ENCODE peak calls at places on chromosomes 13 and 19, in eight cellular contexts. One of them, this sample, is unnamed.
A peak's percentile ranks its signal among the peaks of the same experiment; 100 is the strongest.

GRCh38 chr19:27652796-27653195 is 1560.2 kb downstream of the UQCRFS1 start:
- DNase-seq in left lung: no peak
- DNase-seq in PC-3: no peak
- DNase-seq in fibroblast of lung: no peak
- DNase-seq in stomach: no peak
- DNase-seq in breast epithelium: no peak
- DNase-seq in aorta: no peak
- DNase-seq in tibial nerve: no peak
- DNase-seq in this sample: no peak

GRCh38 chr13:50887153-50887552 is 22.4 kb upstream of the RNASEH2B start:
- DNase-seq in stomach: no peak
- DNase-seq in breast epithelium: no peak
- DNase-seq in left lung: no peak
- DNase-seq in PC-3: no peak
- DNase-seq in aorta: no peak
- DNase-seq in fibroblast of lung: no peak
- DNase-seq in tibial nerve: no peak
- DNase-seq in this sample: no peak

GRCh38 chr19:1162404-1163282 is 11.4 kb downstream of the SBNO2 start:
- DNase-seq in breast epithelium: no peak
- DNase-seq in tibial nerve: no peak
- DNase-seq in left lung: no peak
- DNase-seq in PC-3: no peak
- DNase-seq in aorta: no peak
- DNase-seq in stomach: no peak
- DNase-seq in fibroblast of lung: no peak
- DNase-seq in this sample: no peak

GRCh38 chr13:42970824-42971669 is 21.0 kb downstream of the EPSTI1 start:
- DNase-seq in PC-3: peak; percentile 70
- DNase-seq in breast epithelium: no peak
- DNase-seq in left lung: no peak
- DNase-seq in tibial nerve: peak; percentile 35
- DNase-seq in aorta: no peak
- DNase-seq in stomach: peak; percentile 47
- DNase-seq in fibroblast of lung: peak; percentile 51
- DNase-seq in this sample: peak; percentile 9

GRCh38 chr13:40665061-40665753 is 1.2 kb downstream of the FOXO1 start:
- DNase-seq in breast epithelium: peak; percentile 34
- DNase-seq in PC-3: peak; percentile 26
- DNase-seq in left lung: peak; percentile 87
- DNase-seq in stomach: peak; percentile 40
- DNase-seq in aorta: peak; percentile 64
- DNase-seq in tibial nerve: no peak
- DNase-seq in fibroblast of lung: no peak
- DNase-seq in this sample: peak; percentile 33

GRCh38 chr19:17292301-17293074 is 10.7 kb downstream of the ABHD8 start:
- DNase-seq in left lung: peak; percentile 94
- DNase-seq in fibroblast of lung: peak; percentile 89
- DNase-seq in aorta: peak; percentile 85
- DNase-seq in stomach: peak; percentile 76
- DNase-seq in breast epithelium: peak; percentile 79
- DNase-seq in tibial nerve: peak; percentile 75
- DNase-seq in PC-3: peak; percentile 72
- DNase-seq in this sample: peak; percentile 90

GRCh38 chr13:110624766-110625756 is 9.7 kb downstream of the NAXD start:
- DNase-seq in fibroblast of lung: no peak
- DNase-seq in stomach: peak; percentile 70
- DNase-seq in PC-3: no peak
- DNase-seq in aorta: no peak
- DNase-seq in left lung: peak; percentile 53
- DNase-seq in tibial nerve: no peak
- DNase-seq in breast epithelium: no peak
- DNase-seq in this sample: no peak

GRCh38 chr13:87923713-87924112 is 252.5 kb downstream of the SLITRK5 start:
- DNase-seq in stomach: no peak
- DNase-seq in breast epithelium: no peak
- DNase-seq in PC-3: no peak
- DNase-seq in aorta: no peak
- DNase-seq in left lung: no peak
- DNase-seq in tibial nerve: no peak
- DNase-seq in fibroblast of lung: no peak
- DNase-seq in this sample: no peak

GRCh38 chr19:37304190-37304883 is 66.6 kb upstream of the ZNF527 start:
- DNase-seq in PC-3: no peak
- DNase-seq in left lung: no peak
- DNase-seq in tibial nerve: no peak
- DNase-seq in aorta: peak; percentile 59
- DNase-seq in breast epithelium: no peak
- DNase-seq in stomach: no peak
- DNase-seq in fibroblast of lung: peak; percentile 20
- DNase-seq in this sample: no peak

GRCh38 chr19:1313695-1314613 is 28.3 kb downstream of the EFNA2 start:
- DNase-seq in PC-3: no peak
- DNase-seq in breast epithelium: no peak
- DNase-seq in stomach: no peak
- DNase-seq in tibial nerve: no peak
- DNase-seq in left lung: peak; percentile 46
- DNase-seq in aorta: no peak
- DNase-seq in fibroblast of lung: no peak
- DNase-seq in this sample: no peak

GRCh38 chr19:7506385-7507328 is 9.2 kb upstream of the ZNF358 start:
- DNase-seq in stomach: peak; percentile 86
- DNase-seq in aorta: peak; percentile 95
- DNase-seq in fibroblast of lung: peak; percentile 88
- DNase-seq in PC-3: peak; percentile 99
- DNase-seq in breast epithelium: peak; percentile 68
- DNase-seq in left lung: peak; percentile 97
- DNase-seq in tibial nerve: peak; percentile 82
- DNase-seq in this sample: peak; percentile 100

GRCh38 chr19:13057147-13057572 is 45.5 kb downstream of the LYL1 start:
- DNase-seq in PC-3: peak; percentile 34
- DNase-seq in aorta: no peak
- DNase-seq in tibial nerve: no peak
- DNase-seq in breast epithelium: no peak
- DNase-seq in stomach: peak; percentile 46
- DNase-seq in fibroblast of lung: no peak
- DNase-seq in left lung: peak; percentile 69
- DNase-seq in this sample: no peak

GRCh38 chr19:12346896-12347295 is 13.5 kb upstream of the ZNF563 start:
- DNase-seq in fibroblast of lung: no peak
- DNase-seq in tibial nerve: no peak
- DNase-seq in aorta: no peak
- DNase-seq in breast epithelium: no peak
- DNase-seq in stomach: no peak
- DNase-seq in PC-3: no peak
- DNase-seq in left lung: no peak
- DNase-seq in this sample: no peak

GRCh38 chr13:33740134-33740538 is 77.8 kb upstream of the RFC3 start:
- DNase-seq in PC-3: peak; percentile 52
- DNase-seq in aorta: no peak
- DNase-seq in fibroblast of lung: peak; percentile 56
- DNase-seq in tibial nerve: no peak
- DNase-seq in stomach: no peak
- DNase-seq in breast epithelium: no peak
- DNase-seq in left lung: no peak
- DNase-seq in this sample: peak; percentile 17

GRCh38 chr13:25733061-25733491 is 318.7 kb downstream of the SHISA2 start:
- DNase-seq in PC-3: peak; percentile 68
- DNase-seq in stomach: no peak
- DNase-seq in aorta: no peak
- DNase-seq in fibroblast of lung: no peak
- DNase-seq in left lung: no peak
- DNase-seq in breast epithelium: no peak
- DNase-seq in tibial nerve: no peak
- DNase-seq in this sample: no peak

GRCh38 chr19:11064831-11065303 is 24.4 kb upstream of the LDLR start:
- DNase-seq in aorta: no peak
- DNase-seq in tibial nerve: no peak
- DNase-seq in fibroblast of lung: peak; percentile 27
- DNase-seq in stomach: no peak
- DNase-seq in PC-3: peak; percentile 52
- DNase-seq in breast epithelium: no peak
- DNase-seq in left lung: peak; percentile 75
- DNase-seq in this sample: peak; percentile 53

GRCh38 chr13:51045450-51045849 is 65.6 kb downstream of the C13orf42 start:
- DNase-seq in tibial nerve: no peak
- DNase-seq in PC-3: no peak
- DNase-seq in fibroblast of lung: no peak
- DNase-seq in left lung: no peak
- DNase-seq in breast epithelium: no peak
- DNase-seq in aorta: peak; percentile 44
- DNase-seq in stomach: no peak
- DNase-seq in this sample: no peak

GRCh38 chr13:62356977-62357376 is 941.3 kb upstream of the PCDH20 start:
- DNase-seq in aorta: no peak
- DNase-seq in PC-3: no peak
- DNase-seq in left lung: no peak
- DNase-seq in stomach: no peak
- DNase-seq in breast epithelium: no peak
- DNase-seq in fibroblast of lung: no peak
- DNase-seq in tibial nerve: no peak
- DNase-seq in this sample: no peak

DNA sequence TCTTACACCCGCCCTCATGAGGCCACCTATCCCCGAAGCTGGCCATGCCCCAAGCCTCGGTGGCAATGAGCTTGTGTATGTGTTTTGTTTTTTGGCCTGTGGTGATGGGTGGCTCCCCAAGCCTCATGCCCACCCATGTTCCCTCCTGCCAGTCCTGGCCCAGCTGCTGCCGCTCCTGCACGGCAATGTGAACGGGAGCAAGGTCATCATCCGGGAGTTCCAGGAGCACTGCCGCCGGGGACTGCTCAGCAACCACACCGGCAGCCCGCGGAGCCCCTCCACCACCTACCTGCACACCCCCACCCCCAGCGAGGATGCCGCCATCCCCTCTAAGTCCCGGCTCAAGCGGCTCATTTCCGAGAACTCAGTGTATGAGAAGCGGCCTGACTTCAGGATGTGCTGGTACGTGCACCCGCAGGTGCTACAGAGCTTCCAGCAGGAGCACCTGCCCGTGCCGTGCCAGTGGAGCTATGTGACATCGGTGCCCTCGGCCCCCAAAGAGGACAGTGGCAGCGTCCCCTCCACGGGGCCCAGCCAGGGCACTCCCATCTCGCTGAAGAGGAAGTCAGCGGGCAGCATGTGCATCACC is 24.6 kb downstream of the UBXN6 start:
- DNase-seq in PC-3: no peak
- DNase-seq in fibroblast of lung: no peak
- DNase-seq in breast epithelium: no peak
- DNase-seq in stomach: no peak
- DNase-seq in tibial nerve: no peak
- DNase-seq in aorta: no peak
- DNase-seq in left lung: no peak
- DNase-seq in this sample: no peak
- H3K36me3 ChIP-seq in PC-3: peaks cover 4% of the 10 kb centered on the region
- H3K36me3 ChIP-seq in fibroblast of lung: peaks cover 18% of the 10 kb centered on the region
- H3K36me3 ChIP-seq in breast epithelium: no peaks in the 10 kb centered on the region
- H3K36me3 ChIP-seq in stomach: peaks cover 15% of the 10 kb centered on the region
- H3K36me3 ChIP-seq in tibial nerve: no peaks in the 10 kb centered on the region
- H3K36me3 ChIP-seq in aorta: no peaks in the 10 kb centered on the region
- H3K36me3 ChIP-seq in left lung: peaks cover 74% of the 10 kb centered on the region
- H3K36me3 ChIP-seq in this sample: no peaks in the 10 kb centered on the region

GRCh38 chr19:40668991-40669614 is 21.3 kb downstream of the NUMBL start:
- DNase-seq in aorta: no peak
- DNase-seq in PC-3: no peak
- DNase-seq in left lung: no peak
- DNase-seq in tibial nerve: no peak
- DNase-seq in stomach: no peak
- DNase-seq in breast epithelium: no peak
- DNase-seq in fibroblast of lung: no peak
- DNase-seq in this sample: no peak

GRCh38 chr19:40673377-40673776 is 17.1 kb downstream of the NUMBL start:
- DNase-seq in aorta: no peak
- DNase-seq in fibroblast of lung: no peak
- DNase-seq in tibial nerve: no peak
- DNase-seq in PC-3: no peak
- DNase-seq in breast epithelium: no peak
- DNase-seq in left lung: no peak
- DNase-seq in stomach: no peak
- DNase-seq in this sample: no peak

GRCh38 chr19:40672038-40672437 is 18.4 kb downstream of the NUMBL start:
- DNase-seq in stomach: no peak
- DNase-seq in PC-3: no peak
- DNase-seq in tibial nerve: no peak
- DNase-seq in aorta: no peak
- DNase-seq in breast epithelium: no peak
- DNase-seq in fibroblast of lung: no peak
- DNase-seq in left lung: no peak
- DNase-seq in this sample: no peak

GRCh38 chr19:40672573-40673299 is 17.7 kb downstream of the NUMBL start:
- DNase-seq in aorta: no peak
- DNase-seq in breast epithelium: no peak
- DNase-seq in fibroblast of lung: no peak
- DNase-seq in stomach: no peak
- DNase-seq in PC-3: no peak
- DNase-seq in left lung: no peak
- DNase-seq in tibial nerve: no peak
- DNase-seq in this sample: no peak

DNA sequence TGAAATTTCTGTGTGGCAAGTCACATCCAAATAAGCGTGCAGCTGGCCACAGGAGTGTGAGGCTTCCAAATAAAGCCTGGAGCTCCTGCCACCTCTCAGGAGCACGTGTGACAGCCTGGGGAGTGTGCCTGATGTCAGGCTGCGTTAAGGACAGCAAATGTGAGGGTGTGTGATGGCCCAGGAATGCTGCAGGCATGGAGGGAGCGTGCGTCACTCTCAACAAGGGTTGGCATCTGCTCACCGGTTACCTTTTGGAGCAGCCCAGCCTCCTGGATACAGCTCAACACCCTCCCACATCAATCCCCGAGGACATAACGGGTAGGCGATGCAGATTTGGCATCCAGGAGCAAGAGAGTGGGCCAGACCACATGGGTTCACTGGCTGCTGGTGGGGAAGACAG is 19.0 kb downstream of the NUMBL start:
- DNase-seq in PC-3: no peak
- DNase-seq in breast epithelium: peak; percentile 81
- DNase-seq in aorta: no peak
- DNase-seq in left lung: no peak
- DNase-seq in stomach: no peak
- DNase-seq in fibroblast of lung: no peak
- DNase-seq in tibial nerve: no peak
- DNase-seq in this sample: no peak
- H3K36me3 ChIP-seq in PC-3: peaks cover 21% of the 10 kb centered on the region
- H3K36me3 ChIP-seq in breast epithelium: no peaks in the 10 kb centered on the region
- H3K36me3 ChIP-seq in aorta: peaks cover 4% of the 10 kb centered on the region
- H3K36me3 ChIP-seq in left lung: peaks cover 80% of the 10 kb centered on the region
- H3K36me3 ChIP-seq in stomach: peaks cover 62% of the 10 kb centered on the region
- H3K36me3 ChIP-seq in fibroblast of lung: peaks cover 67% of the 10 kb centered on the region
- H3K36me3 ChIP-seq in tibial nerve: peaks cover 18% of the 10 kb centered on the region
- H3K36me3 ChIP-seq in this sample: peaks cover 86% of the 10 kb centered on the region

GRCh38 chr19:32422435-32422834 is 16.9 kb downstream of the DPY19L3 start:
- DNase-seq in left lung: no peak
- DNase-seq in PC-3: no peak
- DNase-seq in tibial nerve: no peak
- DNase-seq in breast epithelium: no peak
- DNase-seq in stomach: no peak
- DNase-seq in fibroblast of lung: no peak
- DNase-seq in aorta: no peak
- DNase-seq in this sample: no peak
- H3K36me3 ChIP-seq in left lung: peaks cover 13% of the 10 kb centered on the region
- H3K36me3 ChIP-seq in PC-3: no peaks in the 10 kb centered on the region
- H3K36me3 ChIP-seq in tibial nerve: no peaks in the 10 kb centered on the region
- H3K36me3 ChIP-seq in breast epithelium: no peaks in the 10 kb centered on the region
- H3K36me3 ChIP-seq in stomach: peaks cover 4% of the 10 kb centered on the region
- H3K36me3 ChIP-seq in fibroblast of lung: no peaks in the 10 kb centered on the region
- H3K36me3 ChIP-seq in aorta: no peaks in the 10 kb centered on the region
- H3K36me3 ChIP-seq in this sample: peaks cover 10% of the 10 kb centered on the region

GRCh38 chr19:39475748-39476147 is 4.9 kb upstream of the TIMM50 start:
- DNase-seq in left lung: no peak
- DNase-seq in breast epithelium: no peak
- DNase-seq in fibroblast of lung: no peak
- DNase-seq in aorta: no peak
- DNase-seq in PC-3: no peak
- DNase-seq in stomach: no peak
- DNase-seq in tibial nerve: no peak
- DNase-seq in this sample: no peak
- H3K36me3 ChIP-seq in left lung: peaks cover 66% of the 10 kb centered on the region
- H3K36me3 ChIP-seq in breast epithelium: peaks cover 4% of the 10 kb centered on the region
- H3K36me3 ChIP-seq in fibroblast of lung: peaks cover 30% of the 10 kb centered on the region
- H3K36me3 ChIP-seq in aorta: no peaks in the 10 kb centered on the region
- H3K36me3 ChIP-seq in PC-3: peaks cover 13% of the 10 kb centered on the region
- H3K36me3 ChIP-seq in stomach: peaks cover 51% of the 10 kb centered on the region
- H3K36me3 ChIP-seq in tibial nerve: no peaks in the 10 kb centered on the region
- H3K36me3 ChIP-seq in this sample: peaks cover 60% of the 10 kb centered on the region

This sample was measured in MG63.